ENCODE peak calls at places on chromosomes 6 and 20, in six cellular contexts. V is stimulated activated CD8-positive, alpha-beta memory T cell treated with anti-CD3 and anti-CD28 coated beads, Interleukin-15, amount 100 ng/mL, for 24 hours; C is B cell; B is lower lobe of right lung; E is GDM1; W is EL. N is an unnamed sample.

GRCh38 chr6:11771473-11772048 is 7.0 kb downstream of the ADTRP start:
- DNase-seq in V (no peak), B (no peak), C (no peak), E (no peak), W (peak; percentile 69), N (no peak)

GRCh38 chr20:37395921-37396519 is 50.1 kb downstream of the SRC start:
- DNase-seq in V (no peak), C (no peak), W (no peak), B (peak; percentile 45), E (no peak), N (peak; percentile 67)

GRCh38 chr20:63003546-63003945 is 3.2 kb downstream of the BHLHE23 start:
- DNase-seq in C (no peak), W (no peak), V (no peak), E (no peak), B (no peak), N (no peak)

GRCh38 chr20:2767768-2768631 is 32.4 kb downstream of the CPXM1 start:
- DNase-seq in C (no peak), E (no peak), V (no peak), W (peak; percentile 39), B (peak; percentile 91), N (peak; percentile 61)

GRCh38 chr6:68876792-68877493 is 241.9 kb downstream of the ADGRB3 start:
- DNase-seq in W (peak; percentile 3), C (no peak), B (no peak), V (no peak), E (no peak), N (no peak)

GRCh38 chr20:19934792-19935491 is 82.2 kb upstream of the NAA20 start:
- DNase-seq in V (no peak), W (no peak), B (peak; percentile 71), E (peak; percentile 24), C (peak; percentile 77), N (peak; percentile 55)

GRCh38 chr6:48568856-48569255 is 457.9 kb upstream of the PTCHD4 start:
- DNase-seq in C (no peak), E (no peak), B (no peak), V (no peak), W (peak; percentile 28), N (no peak)

GRCh38 chr6:158759966-158760617 is 59.1 kb downstream of the EZR start:
- DNase-seq in E (no peak), V (no peak), B (no peak), C (no peak), W (no peak), N (no peak)

GRCh38 chr6:89518352-89519055 is 85.6 kb downstream of the ANKRD6 start:
- DNase-seq in C (no peak), B (no peak), E (no peak), W (no peak), V (no peak), N (no peak)

GRCh38 chr20:37903317-37904007 is 535 bp downstream of the VSTM2L start:
- DNase-seq in V (no peak), E (no peak), W (no peak), C (peak; percentile 38), B (no peak), N (no peak)

GRCh38 chr6:159996626-159997497 is 28.0 kb downstream of the IGF2R start:
- DNase-seq in E (no peak), W (no peak), B (no peak), C (no peak), V (no peak), N (no peak)

GRCh38 chr6:7542065-7542877 is 800 bp downstream of the DSP start:
- DNase-seq in V (no peak), C (peak; percentile 39), E (no peak), W (peak; percentile 55), B (peak; percentile 66), N (peak; percentile 50)

GRCh38 chr6:93423542-93423941 is 4.2 kb upstream of the EPHA7 start:
- DNase-seq in W (peak; percentile 8), E (peak; percentile 24), V (no peak), C (no peak), B (no peak), N (no peak)

GRCh38 chr6:36897629-36898028 is 11.9 kb downstream of the C6orf89 start:
- DNase-seq in W (no peak), C (no peak), V (no peak), B (no peak), E (peak; percentile 46), N (no peak)

GRCh38 chr20:37524221-37524700 is 3.2 kb downstream of the NNAT start:
- DNase-seq in B (no peak), E (no peak), V (no peak), C (no peak), W (no peak), N (no peak)

GRCh38 chr6:403659-404655 is 12.4 kb downstream of the IRF4 start:
- DNase-seq in C (no peak), W (no peak), E (no peak), V (no peak), B (no peak), N (no peak)

GRCh38 chr6:35343835-35344550 is 1.6 kb downstream of the PPARD start:
- DNase-seq in E (no peak), W (no peak), V (no peak), B (no peak), C (no peak), N (no peak)

GRCh38 chr6:82396964-82397761 is 33.5 kb downstream of the TPBG start:
- DNase-seq in W (peak; percentile 85), E (no peak), C (no peak), B (no peak), V (no peak), N (no peak)

N was measured in left ventricle myocardium superior.